ENCODE peak calls at places on chromosomes 5 and 9, in seven cellular contexts. T is GM12878, A is endothelial cell of umbilical vein, I is HCT116, C is A549, J is H1, P is K562. M is an unnamed sample.

GRCh38 chr9:89484475-89485404 is 13.2 kb downstream of the SEMA4D start:
- DNase-seq in A (no peak), C (no peak), T (peak; percentile 73), I (no peak), P (no peak), J (no peak), M (peak; percentile 20)

GRCh38 chr9:2087500-2088313 is 72.6 kb downstream of the SMARCA2 start:
- DNase-seq in I (peak; percentile 42), P (peak; percentile 37), J (no peak), T (peak; percentile 45), A (peak; percentile 32), C (peak; percentile 42), M (peak; percentile 76)

GRCh38 chr9:125407974-125408900 is 146.6 kb downstream of the GAPVD1 start:
- DNase-seq in T (no peak), C (peak; percentile 96), J (peak; percentile 95), I (no peak), P (peak; percentile 92), A (peak; percentile 61), M (peak; percentile 77)

GRCh38 chr5:93403529-93403928 is 177.5 kb downstream of the NR2F1-AS1 start:
- DNase-seq in I (no peak), C (no peak), A (no peak), P (no peak), J (no peak), T (no peak), M (no peak)

GRCh38 chr9:565528-565927 is 276.0 kb upstream of the DMRT1 start:
- DNase-seq in T (no peak), P (no peak), A (no peak), I (no peak), J (no peak), C (no peak), M (no peak)

GRCh38 chr5:67806647-67807046 is 408.9 kb upstream of the PIK3R1 start:
- DNase-seq in A (no peak), I (no peak), P (no peak), J (no peak), T (no peak), C (no peak), M (no peak)

GRCh38 chr5:147822686-147823491 is 8.6 kb downstream of the SPINK1 start:
- DNase-seq in T (peak; percentile 12), C (peak; percentile 18), I (peak; percentile 60), J (no peak), P (peak; percentile 7), A (peak; percentile 70), M (peak; percentile 69)

GRCh38 chr5:103057208-103058130 is 62.5 kb downstream of the GIN1 start:
- DNase-seq in T (no peak), A (no peak), C (no peak), P (no peak), J (no peak), I (no peak), M (no peak)

GRCh38 chr9:127566351-127567001 is 45.6 kb upstream of the STXBP1 start:
- DNase-seq in I (no peak), T (no peak), C (no peak), A (no peak), P (no peak), J (no peak), M (no peak)
- TF ChIP-seq POLR2A in I (no peak), T (no peak), C (no peak), A (no peak), P (no peak), J (no peak), M (no peak)

DNA sequence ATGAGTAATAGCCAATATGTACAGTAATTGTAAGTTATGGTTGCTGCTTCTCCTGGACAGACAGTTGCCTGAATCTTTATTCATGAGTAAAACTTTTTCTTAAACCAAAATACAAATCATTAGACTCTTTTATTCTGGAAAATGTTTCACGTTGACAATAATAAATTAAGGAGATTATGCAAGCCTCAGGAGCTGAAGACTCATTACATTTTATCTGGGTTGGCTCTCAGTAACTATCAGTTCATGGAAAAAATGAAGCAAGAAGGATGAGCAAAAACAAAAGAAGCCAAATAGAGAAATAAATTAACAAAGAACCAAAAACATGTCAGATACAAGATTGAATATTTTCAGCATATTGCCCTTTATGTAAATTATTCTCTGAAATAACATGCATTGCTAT is 88.9 kb upstream of the PRR16 start:
- DNase-seq in P (no peak), T (no peak), C (no peak), I (no peak), A (no peak), J (no peak), M (no peak)
- TF ChIP-seq MAX in P (no peak), T (no peak), C (no peak), I (no peak), A (no peak), J (no peak), M (no peak)

DNA sequence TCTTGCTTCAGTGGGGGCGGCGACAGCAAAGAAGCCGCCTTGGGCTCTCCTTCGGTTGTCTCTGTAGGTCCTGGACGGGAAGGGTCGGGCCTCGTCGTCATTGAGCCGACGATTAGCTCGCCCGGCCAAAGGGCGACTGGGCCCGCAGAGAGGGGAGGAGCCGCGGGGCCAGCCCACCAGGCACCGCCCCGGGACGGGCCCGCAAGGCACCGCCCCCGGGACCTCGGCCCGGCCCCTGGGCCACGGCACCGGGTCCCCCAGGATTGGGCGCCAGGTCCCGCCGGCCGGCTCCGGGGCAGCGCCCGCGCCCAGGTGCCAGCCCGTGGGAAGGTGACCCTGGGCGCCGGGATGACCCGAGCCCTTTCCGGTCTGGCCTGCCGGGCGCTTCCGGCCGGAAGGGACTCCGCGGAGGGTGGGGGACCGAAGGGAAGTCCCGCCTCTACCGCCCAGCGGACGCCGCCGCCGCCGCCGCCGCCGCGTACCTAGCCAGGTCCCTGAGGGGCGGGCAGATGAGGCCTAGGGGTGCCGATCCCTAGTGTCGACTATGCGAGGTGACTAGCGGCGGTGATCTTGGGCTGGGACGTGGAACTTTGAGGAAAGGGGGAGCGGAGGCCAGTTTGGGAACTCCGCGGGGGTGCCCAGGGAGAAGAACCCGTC is at the start of the genes GBA2 and RGP1:
- DNase-seq in C (peak; percentile 62), A (peak; percentile 75), J (peak; percentile 88), P (peak; percentile 79), I (peak; percentile 42), T (no peak), M (peak; percentile 75)
- TF ChIP-seq POLR2A in C (peak; percentile 42), A (peak; percentile 72), J (peak; percentile 39), P (peak; percentile 62), I (no peak), T (peak; percentile 76), M (peak; percentile 41)

GRCh38 chr5:176739461-176740051 is 70.8 kb upstream of the UNC5A start:
- DNase-seq in C (no peak), A (no peak), P (no peak), J (peak; percentile 70), T (no peak), I (no peak), M (no peak)

GRCh38 chr5:176736271-176736965 is 73.9 kb upstream of the UNC5A start:
- DNase-seq in I (no peak), A (no peak), J (peak; percentile 41), P (no peak), T (no peak), C (no peak), M (no peak)

GRCh38 chr5:176737001-176737745 is 73.2 kb upstream of the UNC5A start:
- DNase-seq in A (no peak), I (no peak), C (no peak), J (peak; percentile 41), P (no peak), T (no peak), M (no peak)

GRCh38 chr5:176738851-176739250 is 71.5 kb upstream of the UNC5A start:
- DNase-seq in I (no peak), T (no peak), P (no peak), C (no peak), J (peak; percentile 44), A (no peak), M (no peak)

DNA sequence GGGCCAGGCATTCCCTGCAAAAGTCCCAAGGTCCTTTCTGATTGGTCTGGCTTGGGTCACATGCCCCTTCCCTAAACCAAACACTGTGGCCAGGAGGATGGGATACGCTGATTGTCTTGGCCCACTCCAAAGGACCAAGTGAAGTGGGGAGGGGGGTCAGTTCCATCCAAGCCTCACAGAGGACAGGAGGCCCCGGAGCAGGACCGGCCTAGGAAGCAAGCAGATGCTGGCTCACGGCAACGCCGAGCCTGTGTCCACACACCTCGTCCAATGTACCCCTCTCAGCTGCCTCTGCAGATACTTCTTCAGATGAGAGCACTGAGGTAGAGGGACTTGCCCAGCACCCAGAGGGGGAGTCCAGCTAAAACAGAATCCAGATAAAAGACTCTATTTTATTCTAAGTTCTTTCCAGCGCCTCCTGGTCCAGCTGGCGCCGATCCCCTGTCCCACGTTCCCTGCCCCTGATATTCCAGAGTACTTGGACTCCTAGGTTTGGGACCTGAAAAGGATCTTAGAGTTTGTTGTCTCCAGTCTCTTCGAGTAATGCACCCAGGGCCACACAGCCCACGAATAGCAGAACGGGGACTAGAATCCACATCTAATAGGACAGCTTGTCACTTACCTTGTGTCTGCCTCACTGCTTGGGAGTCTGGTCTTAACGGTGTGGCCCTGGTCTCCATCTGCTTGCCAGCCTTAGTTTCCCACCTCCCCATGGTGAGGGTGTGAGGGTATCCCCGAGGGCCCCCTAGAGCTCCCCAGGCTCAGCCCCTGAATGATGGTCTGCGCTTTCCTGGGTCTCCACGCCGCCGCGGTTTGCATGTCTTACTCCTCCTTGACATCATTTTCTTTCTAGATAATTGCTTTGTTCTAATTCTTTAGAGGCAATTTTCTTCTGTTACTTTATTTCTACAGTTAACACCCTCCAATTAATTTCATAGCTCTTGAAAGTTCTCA is 72.3 kb upstream of the UNC5A start:
- DNase-seq in I (no peak), T (no peak), C (no peak), P (no peak), J (peak; percentile 42), A (no peak), M (no peak)
- TF ChIP-seq MAX in I (no peak), T (no peak), C (no peak), P (no peak), J (no peak), A (no peak), M (no peak)

DNA sequence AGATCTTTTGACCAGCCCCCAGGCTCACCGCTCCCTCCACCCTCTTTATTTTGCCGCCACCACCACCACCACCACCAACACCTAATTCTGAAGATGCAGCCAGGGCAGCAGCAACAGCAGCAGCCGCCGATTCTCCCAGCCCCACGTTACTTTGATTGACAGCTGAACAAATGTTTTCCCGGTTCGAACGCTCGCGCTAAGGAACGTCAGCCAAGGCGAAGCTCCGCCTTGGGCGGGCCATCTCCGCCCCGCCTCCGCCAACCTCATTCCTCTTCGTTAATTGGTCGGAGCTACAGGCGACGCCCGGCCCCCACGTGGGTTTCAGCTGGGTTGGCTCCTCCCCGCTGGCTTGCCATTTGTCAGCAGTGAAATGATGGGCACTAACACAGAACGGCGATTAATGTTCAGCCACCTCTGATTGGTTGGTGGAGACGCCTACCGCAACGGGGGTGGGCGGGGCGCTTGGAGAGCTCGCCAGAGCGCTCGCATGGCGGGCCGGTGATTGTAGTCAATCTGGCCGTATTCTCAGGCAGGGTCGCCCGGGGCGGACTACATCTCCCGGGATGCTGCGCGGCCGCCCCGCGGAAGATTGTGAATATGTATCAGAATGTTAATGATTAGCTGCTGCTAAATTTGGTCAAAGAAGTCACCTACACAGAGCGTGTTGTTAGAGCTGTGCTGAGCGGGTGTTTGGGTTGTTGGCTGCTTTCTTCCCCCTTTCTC is at the start of gene TLE4:
- DNase-seq in I (no peak), C (peak; percentile 93), T (peak; percentile 100), P (peak; percentile 86), J (peak; percentile 97), A (peak; percentile 100), M (peak; percentile 99)
- TF ChIP-seq POLR2A in I (no peak), C (peak; percentile 64), T (peak; percentile 81), P (peak; percentile 76), J (peak; percentile 98), A (peak; percentile 97), M (peak; percentile 90)

GRCh38 chr5:116378007-116378831 is 196.4 kb downstream of the SEMA6A start:
- DNase-seq in A (peak; percentile 62), T (no peak), P (no peak), J (no peak), C (no peak), I (no peak), M (no peak)
- TF ChIP-seq MAX in A (no peak), T (no peak), P (no peak), J (no peak), C (no peak), I (no peak), M (no peak)